ENCODE peak calls at places on chromosome 10, in six cellular contexts. Q is left ventricle myocardium inferior, T is mammary epithelial cell, K is breast epithelium, B is fibroblast of lung, I is lower lobe of right lung. E is an unnamed sample.

GRCh38 chr10:31272841-31273240 is 46.2 kb upstream of the ZEB1 start:
- DNase-seq in Q (no peak), T (no peak), K (no peak), B (no peak), I (no peak), E (no peak)

GRCh38 chr10:74929197-74929596 is 102.8 kb downstream of the KAT6B start:
- DNase-seq in Q (no peak), T (no peak), K (no peak), B (peak; percentile 74), I (no peak), E (no peak)

GRCh38 chr10:49760789-49761188 is 1.3 kb downstream of the OGDHL start:
- DNase-seq in Q (no peak), T (no peak), K (no peak), B (no peak), I (no peak), E (no peak)

GRCh38 chr10:119541459-119542356 is 811 bp downstream of the RGS10 start:
- DNase-seq in Q (peak; percentile 32), T (no peak), K (no peak), B (peak; percentile 19), I (peak; percentile 77), E (no peak)

GRCh38 chr10:121155742-121156141 is 304.6 kb downstream of the WDR11 start:
- DNase-seq in Q (no peak), T (no peak), K (peak; percentile 54), B (peak; percentile 13), I (no peak), E (peak; percentile 10)

GRCh38 chr10:58546722-58547121 is 34.0 kb downstream of the BICC1 start:
- DNase-seq in Q (no peak), T (no peak), K (no peak), B (peak; percentile 11), I (no peak), E (no peak)

GRCh38 chr10:110432814-110433565 is 64.7 kb upstream of the DUSP5 start:
- DNase-seq in Q (no peak), T (no peak), K (no peak), B (no peak), I (no peak), E (no peak)

GRCh38 chr10:49361178-49361554 is 34.7 kb downstream of the DRGX start:
- DNase-seq in Q (no peak), T (no peak), K (no peak), B (no peak), I (no peak), E (no peak)

DNA sequence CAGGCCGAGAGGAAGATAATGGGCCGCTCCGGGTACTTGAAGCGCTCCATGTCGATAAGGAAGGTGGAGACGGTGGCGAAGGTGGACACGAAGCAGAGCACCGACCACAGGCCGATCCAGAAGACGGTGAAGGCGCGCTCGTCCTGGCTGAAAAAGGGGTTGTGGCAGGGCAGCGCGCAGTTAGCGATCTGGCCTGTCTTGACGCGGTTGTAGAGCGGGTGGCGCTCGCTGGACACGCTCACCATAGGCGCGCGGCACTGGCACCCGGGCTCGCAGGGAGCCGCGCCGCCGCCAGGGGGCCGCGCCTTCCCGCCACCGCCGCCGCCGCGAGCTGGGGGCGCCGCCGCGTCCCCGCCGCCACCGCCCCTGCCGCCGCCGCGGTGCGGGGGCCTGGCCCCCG is 1.6 kb downstream of the FZD8 start:
- DNase-seq in Q (peak; percentile 69), T (peak; percentile 66), K (peak; percentile 54), B (peak; percentile 73), I (peak; percentile 82), E (peak; percentile 31)
- H3K4me3 ChIP-seq in Q (peak overlapping the region; percentile 88), T (peak overlapping the region; percentile 72), K (peak overlapping the region; percentile 86), B (peak overlapping the region; percentile 46), I (peak overlapping the region; percentile 59), E (peak overlapping the region; percentile 45)

GRCh38 chr10:64271508-64271907 is 750.3 kb downstream of the REEP3 start:
- DNase-seq in Q (no peak), T (no peak), K (no peak), B (no peak), I (no peak), E (no peak)

GRCh38 chr10:64277536-64277935 is 756.3 kb downstream of the REEP3 start:
- DNase-seq in Q (no peak), T (no peak), K (no peak), B (no peak), I (no peak), E (no peak)

GRCh38 chr10:64275774-64276173 is 754.6 kb downstream of the REEP3 start:
- DNase-seq in Q (no peak), T (no peak), K (no peak), B (no peak), I (no peak), E (no peak)

DNA sequence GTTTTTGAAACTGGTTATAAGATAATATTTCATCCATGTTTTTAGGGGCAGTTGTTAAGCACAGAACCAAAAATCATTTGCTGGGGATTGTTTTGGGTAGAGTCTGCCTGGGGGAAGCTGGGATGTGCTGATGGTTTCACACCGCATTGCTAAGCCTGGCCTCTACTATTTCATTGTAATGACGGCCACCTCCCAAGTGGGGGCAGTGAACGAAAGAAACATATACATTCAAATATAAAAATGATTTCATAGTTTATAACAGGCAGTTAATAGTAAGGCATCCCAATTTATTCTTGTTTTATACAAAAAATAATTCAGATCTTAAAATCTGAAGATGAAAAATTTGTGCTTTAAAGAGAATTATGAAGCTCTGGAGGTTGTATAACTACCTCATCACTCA is 750.8 kb downstream of the REEP3 start:
- DNase-seq in Q (no peak), T (no peak), K (no peak), B (no peak), I (no peak), E (no peak)
- TF ChIP-seq CTCF in Q (no peak), T (no peak), K (no peak), B (no peak), I (no peak), E (no peak)

GRCh38 chr10:26571655-26572054 is 125.8 kb upstream of the PDSS1 start:
- DNase-seq in Q (no peak), T (no peak), K (no peak), B (no peak), I (no peak), E (peak; percentile 72)
- H3K36me3 ChIP-seq in Q (no peaks in the 10 kb centered on the region), T (no peaks in the 10 kb centered on the region), K (no peaks in the 10 kb centered on the region), B (no peaks in the 10 kb centered on the region), I (peaks cover 8% of the 10 kb centered on the region), E (no peaks in the 10 kb centered on the region)

GRCh38 chr10:43402880-43403452 is 6.0 kb downstream of the HNRNPF start:
- DNase-seq in Q (no peak), T (no peak), K (no peak), B (no peak), I (no peak), E (no peak)

GRCh38 chr10:43401627-43402026 is 7.4 kb downstream of the HNRNPF start:
- DNase-seq in Q (no peak), T (no peak), K (no peak), B (no peak), I (no peak), E (no peak)

GRCh38 chr10:43402176-43402575 is 6.8 kb downstream of the HNRNPF start:
- DNase-seq in Q (no peak), T (no peak), K (no peak), B (no peak), I (no peak), E (no peak)

GRCh38 chr10:43404675-43405221 is 4.2 kb downstream of the HNRNPF start:
- DNase-seq in Q (no peak), T (no peak), K (no peak), B (no peak), I (no peak), E (no peak)

GRCh38 chr10:43403911-43404674 is 4.9 kb downstream of the HNRNPF start:
- DNase-seq in Q (no peak), T (no peak), K (no peak), B (no peak), I (no peak), E (no peak)
- H3K4me3 ChIP-seq in Q (no peak overlapping the region), T (no peak overlapping the region), K (no peak overlapping the region), B (no peak overlapping the region), I (peak overlapping the region; percentile 79), E (no peak overlapping the region)

GRCh38 chr10:70267161-70267933 is 16.5 kb downstream of the NPFFR1 start:
- DNase-seq in Q (no peak), T (peak; percentile 97), K (no peak), B (peak; percentile 97), I (no peak), E (peak; percentile 97)
- TF ChIP-seq CTCF in Q (peak; percentile 37), T (no peak), K (no peak), B (no peak), I (peak; percentile 34), E (no peak)

DNA sequence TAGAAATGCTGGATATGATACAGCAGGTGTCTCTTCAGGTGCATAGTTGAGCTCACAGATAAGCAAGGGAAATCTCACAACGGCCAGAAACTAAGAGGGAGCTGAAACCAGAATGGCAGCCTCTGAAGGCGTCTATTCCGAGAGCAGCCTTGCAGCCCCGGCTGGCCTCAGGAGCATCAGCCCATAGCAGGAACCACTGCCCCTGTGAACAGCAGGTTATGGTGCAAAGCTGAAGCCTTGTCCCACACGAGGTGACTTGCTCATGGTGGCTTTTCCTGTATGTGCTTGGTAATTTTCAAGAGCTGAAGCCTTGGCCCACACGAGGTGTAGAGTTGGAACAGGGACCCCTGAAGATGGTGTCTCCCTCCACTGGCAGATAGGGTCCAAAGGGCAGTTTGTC is 33.2 kb downstream of the BNIP3 start:
- DNase-seq in Q (no peak), T (no peak), K (no peak), B (no peak), I (no peak), E (no peak)
- H3K36me3 ChIP-seq in Q (peaks cover 76% of the 10 kb centered on the region), T (peaks cover 15% of the 10 kb centered on the region), K (peaks cover 28% of the 10 kb centered on the region), B (peaks cover 22% of the 10 kb centered on the region), I (peaks cover 80% of the 10 kb centered on the region), E (peaks cover 19% of the 10 kb centered on the region)